ENCODE peak calls at places on chromosomes 11 and 22, in four cellular contexts. One of them, this sample, is unnamed.

GRCh38 chr22:24937114-24937513 is 9.4 kb downstream of the LHFPL7 start:
- DNase-seq in SW 1271: peak
- DNase-seq in HuH-7: peak
- DNase-seq in NCI-H524 treated with DMSO at 0.1 percent for 48 hours: no peak
- DNase-seq in this sample: no peak

GRCh38 chr11:11732116-11732515 is 109.7 kb upstream of the USP47 start:
- DNase-seq in SW 1271: no peak
- DNase-seq in HuH-7: no peak
- DNase-seq in NCI-H524 treated with DMSO at 0.1 percent for 48 hours: no peak
- DNase-seq in this sample: no peak

GRCh38 chr22:19002684-19003038 is 66.6 kb upstream of the PRODH start:
- DNase-seq in SW 1271: no peak
- DNase-seq in HuH-7: no peak
- DNase-seq in NCI-H524 treated with DMSO at 0.1 percent for 48 hours: no peak
- DNase-seq in this sample: no peak

GRCh38 chr11:11992257-11992690 is 16.2 kb downstream of the DKK3 start:
- DNase-seq in SW 1271: no peak
- DNase-seq in HuH-7: peak
- DNase-seq in NCI-H524 treated with DMSO at 0.1 percent for 48 hours: no peak
- DNase-seq in this sample: no peak

GRCh38 chr22:48099671-48100070 is 1337.2 kb downstream of the TBC1D22A start:
- DNase-seq in SW 1271: no peak
- DNase-seq in HuH-7: no peak
- DNase-seq in NCI-H524 treated with DMSO at 0.1 percent for 48 hours: no peak
- DNase-seq in this sample: no peak

GRCh38 chr11:75839851-75840250 is 24.8 kb downstream of the UVRAG start:
- DNase-seq in SW 1271: no peak
- DNase-seq in HuH-7: no peak
- DNase-seq in NCI-H524 treated with DMSO at 0.1 percent for 48 hours: no peak
- DNase-seq in this sample: no peak

GRCh38 chr22:35540600-35541253 is at the start of gene RASD2:
- DNase-seq in SW 1271: peak
- DNase-seq in HuH-7: no peak
- DNase-seq in NCI-H524 treated with DMSO at 0.1 percent for 48 hours: no peak
- DNase-seq in this sample: no peak

GRCh38 chr11:82899191-82899820 is 924 bp downstream of the PRCP start:
- DNase-seq in SW 1271: peak
- DNase-seq in HuH-7: no peak
- DNase-seq in NCI-H524 treated with DMSO at 0.1 percent for 48 hours: no peak
- DNase-seq in this sample: no peak

GRCh38 chr11:45918331-45918941 is 759 bp upstream of the PEX16 start:
- DNase-seq in SW 1271: peak
- DNase-seq in HuH-7: peak
- DNase-seq in NCI-H524 treated with DMSO at 0.1 percent for 48 hours: peak
- DNase-seq in this sample: no peak

GRCh38 chr11:69819541-69820070 is 390 bp upstream of the FGF3 start:
- DNase-seq in SW 1271: no peak
- DNase-seq in HuH-7: no peak
- DNase-seq in NCI-H524 treated with DMSO at 0.1 percent for 48 hours: no peak
- DNase-seq in this sample: no peak

GRCh38 chr11:103384652-103385051 is 275.4 kb downstream of the DYNC2H1 start:
- DNase-seq in SW 1271: no peak
- DNase-seq in HuH-7: no peak
- DNase-seq in NCI-H524 treated with DMSO at 0.1 percent for 48 hours: no peak
- DNase-seq in this sample: no peak

GRCh38 chr11:128759597-128759996 is 65.7 kb downstream of the FLI1 start:
- DNase-seq in SW 1271: peak
- DNase-seq in HuH-7: no peak
- DNase-seq in NCI-H524 treated with DMSO at 0.1 percent for 48 hours: no peak
- DNase-seq in this sample: no peak

GRCh38 chr11:132126973-132127900 is 756.8 kb downstream of the NTM start:
- DNase-seq in SW 1271: no peak
- DNase-seq in HuH-7: peak
- DNase-seq in NCI-H524 treated with DMSO at 0.1 percent for 48 hours: no peak
- DNase-seq in this sample: peak

GRCh38 chr11:4697583-4697982 is at the start of gene OR51E2:
- DNase-seq in SW 1271: no peak
- DNase-seq in HuH-7: no peak
- DNase-seq in NCI-H524 treated with DMSO at 0.1 percent for 48 hours: no peak
- DNase-seq in this sample: no peak